ENCODE peak calls at places on chromosomes 3 and 15, in seven cellular contexts. O, G, S, L, U, W and E are unnamed samples. For H3K36me3, the result is how much of the 10 kb centered on the place peaks cover.

GRCh38 chr3:24253336-24253735 is 241.3 kb downstream of the THRB start:
- DNase-seq in O (no peak), G (no peak), S (no peak), L (no peak), U (no peak), W (no peak), E (no peak)

GRCh38 chr3:12758025-12758830 is 831 bp downstream of the TMEM40 start:
- DNase-seq in O (no peak), G (peak), S (no peak), L (peak), U (peak), W (no peak), E (no peak)

GRCh38 chr15:100468265-100468664 is 60.5 kb downstream of the CERS3 start:
- DNase-seq in O (no peak), G (no peak), S (no peak), L (no peak), U (peak), W (no peak), E (no peak)

GRCh38 chr15:96338772-96339661 is 8.5 kb downstream of the NR2F2 start:
- DNase-seq in O (peak), G (no peak), S (no peak), L (no peak), U (no peak), W (no peak), E (no peak)

GRCh38 chr3:72255736-72256559 is 471.0 kb upstream of the PROK2 start:
- DNase-seq in O (peak), G (no peak), S (no peak), L (peak), U (no peak), W (no peak), E (peak)

GRCh38 chr3:65732060-65732933 is 306.4 kb downstream of the MAGI1 start:
- DNase-seq in O (peak), G (peak), S (no peak), L (no peak), U (peak), W (peak), E (peak)

GRCh38 chr15:69853572-69853971 is 244.1 kb downstream of the TLE3 start:
- DNase-seq in O (no peak), G (peak), S (no peak), L (no peak), U (peak), W (no peak), E (peak)

GRCh38 chr3:127610105-127610504 is 11.9 kb downstream of the MCM2 start:
- DNase-seq in O (no peak), G (no peak), S (no peak), L (no peak), U (no peak), W (no peak), E (no peak)

GRCh38 chr3:174495928-174496327 is 363.2 kb upstream of the NAALADL2 start:
- DNase-seq in O (no peak), G (no peak), S (no peak), L (no peak), U (no peak), W (no peak), E (no peak)

GRCh38 chr15:64596701-64597468 is 136.5 kb downstream of the ZNF609 start:
- DNase-seq in O (no peak), G (no peak), S (no peak), L (no peak), U (peak), W (no peak), E (no peak)

GRCh38 chr3:141000027-141000663 is 51.0 kb upstream of the SPSB4 start:
- DNase-seq in O (peak), G (no peak), S (no peak), L (peak), U (peak), W (no peak), E (no peak)

GRCh38 chr3:19543212-19543841 is 390.7 kb downstream of the EFHB start:
- DNase-seq in O (no peak), G (no peak), S (no peak), L (no peak), U (no peak), W (no peak), E (no peak)

GRCh38 chr3:171293142-171293782 is 166.9 kb downstream of the TNIK start:
- DNase-seq in O (no peak), G (no peak), S (no peak), L (no peak), U (no peak), W (no peak), E (no peak)

GRCh38 chr15:85482896-85483295 is 102.5 kb downstream of the AKAP13 start:
- DNase-seq in O (no peak), G (peak), S (no peak), L (no peak), U (peak), W (no peak), E (peak)

GRCh38 chr3:160765211-160765610 is 9.2 kb downstream of the PPM1L start:
- DNase-seq in O (no peak), G (no peak), S (no peak), L (no peak), U (no peak), W (no peak), E (no peak)

GRCh38 chr15:51492528-51492927 is 130.0 kb downstream of the DMXL2 start:
- DNase-seq in O (no peak), G (no peak), S (no peak), L (no peak), U (no peak), W (no peak), E (no peak)

GRCh38 chr15:101520395-101520794 is 30.9 kb upstream of the PCSK6 start:
- DNase-seq in O (no peak), G (no peak), S (no peak), L (no peak), U (no peak), W (no peak), E (no peak)

GRCh38 chr3:190131329-190131728 is 10.6 kb upstream of the P3H2 start:
- DNase-seq in O (no peak), G (no peak), S (no peak), L (no peak), U (peak), W (peak), E (no peak)

GRCh38 chr15:92683511-92683834 is 27.9 kb upstream of the FAM174B start:
- DNase-seq in O (peak), G (no peak), S (no peak), L (peak), U (no peak), W (no peak), E (no peak)

GRCh38 chr3:82495655-82496054 is 734.2 kb upstream of the GBE1 start:
- DNase-seq in O (no peak), G (no peak), S (no peak), L (no peak), U (no peak), W (no peak), E (no peak)

GRCh38 chr3:149585401-149585726 is 72.5 kb downstream of the WWTR1 start:
- DNase-seq in O (no peak), G (no peak), S (no peak), L (no peak), U (peak), W (no peak), E (no peak)

GRCh38 chr3:105798381-105798934 is 70.4 kb downstream of the CBLB start:
- DNase-seq in O (no peak), G (no peak), S (no peak), L (no peak), U (peak), W (no peak), E (no peak)

GRCh38 chr3:60948488-60948887 is 302.8 kb downstream of the FHIT start:
- DNase-seq in O (no peak), G (no peak), S (no peak), L (no peak), U (no peak), W (no peak), E (no peak)

GRCh38 chr3:58151637-58152036 is 59.1 kb downstream of the DNASE1L3 start:
- DNase-seq in O (no peak), G (no peak), S (no peak), L (peak), U (no peak), W (no peak), E (no peak)

GRCh38 chr15:72198410-72199270 is 1.1 kb upstream of the GRAMD2A start:
- DNase-seq in O (no peak), G (no peak), S (no peak), L (no peak), U (no peak), W (no peak), E (no peak)

GRCh38 chr3:78871048-78871447 is 896.8 kb downstream of the ROBO1 start:
- DNase-seq in O (no peak), G (no peak), S (no peak), L (no peak), U (peak), W (no peak), E (no peak)

GRCh38 chr3:32140943-32141342 is 34.5 kb downstream of the GPD1L start:
- DNase-seq in O (no peak), G (no peak), S (no peak), L (no peak), U (no peak), W (no peak), E (no peak)

GRCh38 chr3:152446495-152446894 is 177.8 kb downstream of the MBNL1 start:
- DNase-seq in O (no peak), G (no peak), S (no peak), L (no peak), U (no peak), W (no peak), E (no peak)

GRCh38 chr3:94083261-94083660 is 20.4 kb downstream of the NSUN3 start:
- DNase-seq in O (no peak), G (no peak), S (no peak), L (no peak), U (no peak), W (no peak), E (no peak)

GRCh38 chr15:79989682-79990081 is 18.7 kb upstream of the BCL2A1 start:
- DNase-seq in O (no peak), G (no peak), S (no peak), L (no peak), U (no peak), W (no peak), E (no peak)

GRCh38 chr3:130635978-130636377 is 110.7 kb downstream of the PIK3R4 start:
- DNase-seq in O (no peak), G (no peak), S (no peak), L (no peak), U (no peak), W (no peak), E (no peak)

GRCh38 chr3:126900859-126901540 is 81.9 kb upstream of the PLXNA1 start:
- DNase-seq in O (no peak), G (no peak), S (no peak), L (peak), U (no peak), W (no peak), E (peak)

GRCh38 chr3:177591371-177591770 is 394.1 kb upstream of the TBL1XR1 start:
- DNase-seq in O (no peak), G (no peak), S (no peak), L (no peak), U (no peak), W (peak), E (no peak)

GRCh38 chr3:177590826-177591225 is 393.5 kb upstream of the TBL1XR1 start:
- DNase-seq in O (no peak), G (no peak), S (no peak), L (no peak), U (no peak), W (no peak), E (no peak)

GRCh38 chr3:177589041-177589650 is 391.9 kb upstream of the TBL1XR1 start:
- DNase-seq in O (no peak), G (no peak), S (no peak), L (no peak), U (peak), W (no peak), E (no peak)

GRCh38 chr3:177594096-177594495 is 396.8 kb upstream of the TBL1XR1 start:
- DNase-seq in O (peak), G (no peak), S (no peak), L (no peak), U (no peak), W (no peak), E (no peak)

DNA sequence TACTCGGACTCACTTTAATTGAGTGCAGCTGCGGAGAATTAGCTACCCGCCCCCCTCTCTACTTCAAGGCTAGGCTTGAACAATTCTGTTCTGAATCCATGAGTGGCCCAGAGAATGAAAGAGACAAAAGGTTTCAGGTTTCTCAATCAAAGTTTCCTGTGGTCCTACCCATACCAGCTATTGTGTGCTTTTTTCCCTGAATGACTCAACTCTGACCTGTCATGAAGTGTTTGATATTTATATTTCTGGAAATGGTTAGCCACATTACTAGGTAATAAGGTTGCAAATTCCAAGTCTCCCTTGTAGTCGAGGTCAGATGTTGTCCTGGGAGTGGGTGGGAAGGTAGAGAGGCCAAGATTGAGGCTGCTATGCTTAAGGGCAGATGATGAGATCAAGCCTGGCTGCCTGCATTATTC is 392.6 kb upstream of the TBL1XR1 start:
- DNase-seq in O (no peak), G (peak), S (no peak), L (no peak), U (peak), W (peak), E (peak)
- H3K4me3 ChIP-seq in O (no peak), G (no peak), S (no peak), L (no peak), U (no peak), W (no peak), E (no peak)

GRCh38 chr15:59725172-59725486 is 36.0 kb upstream of the BNIP2 start:
- DNase-seq in O (no peak), G (no peak), S (no peak), L (no peak), U (no peak), W (no peak), E (no peak)
- TF ChIP-seq CTCF in O (no peak), G (no peak), S (no peak), L (no peak), U (no peak), W (no peak), E (no peak)

DNA sequence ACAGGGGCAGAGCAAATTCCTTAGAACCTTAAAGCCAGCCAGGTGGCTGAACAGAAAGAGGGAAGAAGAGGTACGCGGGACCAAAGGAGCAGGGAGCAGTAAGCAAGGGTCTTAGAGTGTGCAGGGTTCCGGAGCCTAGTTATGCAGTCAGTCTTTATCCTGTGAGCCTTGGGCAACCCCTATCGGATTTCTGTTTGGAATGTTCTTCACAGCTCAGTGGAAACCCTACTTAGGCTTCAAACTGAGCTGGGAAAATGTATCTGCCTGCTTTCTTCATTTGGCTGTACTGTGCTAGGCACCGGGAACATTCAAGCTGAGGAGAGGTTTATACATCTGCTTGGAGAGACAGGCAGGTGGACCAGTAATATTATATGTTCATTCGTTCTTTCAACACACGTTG is 37.1 kb downstream of the PSMD6 start:
- DNase-seq in O (no peak), G (no peak), S (no peak), L (no peak), U (no peak), W (no peak), E (no peak)
- H3K36me3 ChIP-seq in O (under half), G (under half), S (half or more), L (under half), U (under half), W (under half), E (under half)

GRCh38 chr15:45186771-45187577 is 792 bp downstream of the SHF start:
- DNase-seq in O (peak), G (no peak), S (no peak), L (no peak), U (no peak), W (no peak), E (no peak)

GRCh38 chr15:45185069-45185779 is 2.5 kb downstream of the SHF start:
- DNase-seq in O (no peak), G (no peak), S (no peak), L (no peak), U (no peak), W (no peak), E (no peak)

GRCh38 chr15:45187894-45188830 is at the start of gene SHF:
- DNase-seq in O (peak), G (no peak), S (no peak), L (peak), U (peak), W (no peak), E (no peak)

GRCh38 chr15:45185903-45186770 is 1.6 kb downstream of the SHF start:
- DNase-seq in O (peak), G (no peak), S (no peak), L (no peak), U (peak), W (no peak), E (no peak)

GRCh38 chr15:45187578-45187893 is 230 bp downstream of the SHF start:
- DNase-seq in O (no peak), G (no peak), S (no peak), L (no peak), U (no peak), W (no peak), E (no peak)
- H3K4me3 ChIP-seq in O (peak), G (peak), S (peak), L (peak), U (peak), W (no peak), E (peak)

DNA sequence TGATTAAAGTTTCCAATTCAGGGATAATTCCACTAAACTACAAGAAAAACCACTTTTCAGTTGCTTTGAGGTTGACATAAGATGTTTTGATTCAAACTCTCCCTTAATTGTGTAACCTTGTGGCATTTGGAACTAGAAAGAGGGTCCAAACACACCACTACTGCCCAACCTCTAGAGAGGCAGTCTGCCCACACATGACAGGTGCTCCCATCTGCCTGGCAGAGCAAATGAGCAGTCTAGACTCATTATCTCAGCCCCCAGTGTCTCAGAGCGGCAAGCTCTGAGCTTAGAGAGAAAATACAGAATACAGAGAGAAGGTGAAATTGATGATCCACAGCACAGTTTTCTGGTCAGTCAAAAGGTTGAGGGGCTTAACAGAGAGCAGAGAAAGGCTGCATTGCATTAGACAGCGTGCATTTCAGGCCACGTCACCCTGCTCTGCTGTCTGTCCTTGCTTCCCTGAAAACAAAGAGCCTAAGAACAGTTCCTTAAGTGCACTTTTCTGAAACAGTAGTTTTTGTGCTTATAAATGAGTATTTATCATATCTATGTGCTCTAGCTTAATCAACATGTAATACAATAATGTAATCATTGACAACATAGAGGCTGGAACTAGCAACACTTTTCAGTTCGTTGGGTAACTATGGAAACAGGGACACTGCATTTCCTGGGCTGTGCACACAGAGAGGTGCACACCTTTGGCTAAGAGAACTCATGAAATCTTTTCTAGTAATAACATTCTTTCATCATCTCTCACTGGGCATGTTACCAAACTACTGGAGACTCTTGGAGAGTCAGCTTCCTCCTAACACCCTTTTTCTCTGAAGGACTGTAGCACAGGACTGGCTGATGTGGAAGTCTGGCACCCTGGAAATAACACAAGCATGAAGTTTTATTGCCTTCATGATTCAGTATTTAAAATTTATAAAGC is 135.3 kb downstream of the KCNMB2 start:
- DNase-seq in O (no peak), G (peak), S (no peak), L (no peak), U (peak), W (peak), E (peak)
- TF ChIP-seq CTCF in O (no peak), G (no peak), S (no peak), L (no peak), U (no peak), W (no peak), E (no peak)

DNA sequence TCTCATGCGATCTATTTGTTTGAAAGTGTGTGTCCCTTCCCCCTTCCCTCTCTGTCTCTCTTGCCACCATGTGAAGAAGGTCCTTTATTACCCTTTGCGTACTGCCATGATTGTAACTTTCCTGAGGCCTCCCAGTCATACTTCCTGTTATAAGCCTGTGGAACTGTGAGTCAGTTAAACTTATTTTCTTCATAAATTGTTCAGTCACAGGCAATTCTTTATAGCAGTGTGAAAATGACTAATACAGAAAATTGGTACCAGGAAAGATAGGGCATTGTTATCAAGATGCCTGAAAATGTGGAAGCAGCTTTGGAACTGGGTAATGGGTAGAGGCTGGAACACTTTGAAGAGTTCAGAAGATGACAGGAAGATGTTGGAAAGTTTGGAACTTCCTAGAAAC is 743.7 kb upstream of the NECTIN3 start:
- DNase-seq in O (no peak), G (no peak), S (no peak), L (no peak), U (no peak), W (no peak), E (no peak)
- H3K36me3 ChIP-seq in O (under half), G (under half), S (under half), L (under half), U (under half), W (under half), E (under half)

GRCh38 chr3:123072564-123072963 is 5.7 kb downstream of the PDIA5 start:
- DNase-seq in O (no peak), G (no peak), S (no peak), L (no peak), U (no peak), W (no peak), E (no peak)

GRCh38 chr3:123070471-123070870 is 3.6 kb downstream of the PDIA5 start:
- DNase-seq in O (no peak), G (no peak), S (no peak), L (no peak), U (no peak), W (no peak), E (no peak)

GRCh38 chr3:123071146-123071545 is 4.3 kb downstream of the PDIA5 start:
- DNase-seq in O (no peak), G (no peak), S (no peak), L (no peak), U (peak), W (no peak), E (no peak)

GRCh38 chr3:123072152-123072551 is 5.3 kb downstream of the PDIA5 start:
- DNase-seq in O (no peak), G (no peak), S (no peak), L (no peak), U (no peak), W (no peak), E (no peak)

GRCh38 chr3:123071581-123071980 is 4.8 kb downstream of the PDIA5 start:
- DNase-seq in O (no peak), G (no peak), S (no peak), L (no peak), U (no peak), W (no peak), E (no peak)
- H3K4me3 ChIP-seq in O (no peak), G (no peak), S (no peak), L (no peak), U (no peak), W (no peak), E (no peak)